ENCODE peak calls at places on chromosomes 7 and 10, in nine cellular contexts. One of them, this sample, is unnamed. For H3K9me3, the result is how much of the 10 kb centered on the place peaks cover.

GRCh38 chr7:24865994-24866615 is 108.8 kb upstream of the GSDME start:
- DNase-seq in esophagus squamous epithelium: no peak
- DNase-seq in IMR-90: no peak
- DNase-seq in ovary: no peak
- DNase-seq in transverse colon: no peak
- DNase-seq in H1: no peak
- DNase-seq in tibial nerve: no peak
- DNase-seq in uterus: no peak
- DNase-seq in HepG2: no peak
- DNase-seq in this sample: no peak

GRCh38 chr7:30923009-30923773 is 11.5 kb downstream of the AQP1 start:
- DNase-seq in esophagus squamous epithelium: no peak
- DNase-seq in IMR-90: no peak
- DNase-seq in ovary: peak
- DNase-seq in transverse colon: peak
- DNase-seq in H1: no peak
- DNase-seq in tibial nerve: peak
- DNase-seq in uterus: peak
- DNase-seq in HepG2: no peak
- DNase-seq in this sample: peak

GRCh38 chr7:157515342-157516041 is 178.7 kb downstream of the DNAJB6 start:
- DNase-seq in esophagus squamous epithelium: no peak
- DNase-seq in IMR-90: no peak
- DNase-seq in ovary: no peak
- DNase-seq in transverse colon: no peak
- DNase-seq in H1: no peak
- DNase-seq in tibial nerve: no peak
- DNase-seq in uterus: no peak
- DNase-seq in HepG2: no peak
- DNase-seq in this sample: no peak

GRCh38 chr7:85469446-85469970 is 282.7 kb upstream of the SEMA3D start:
- DNase-seq in esophagus squamous epithelium: no peak
- DNase-seq in IMR-90: peak
- DNase-seq in ovary: no peak
- DNase-seq in transverse colon: no peak
- DNase-seq in H1: no peak
- DNase-seq in tibial nerve: no peak
- DNase-seq in uterus: no peak
- DNase-seq in HepG2: no peak
- DNase-seq in this sample: no peak

GRCh38 chr10:19014034-19014433 is 34.6 kb upstream of the MALRD1 start:
- DNase-seq in esophagus squamous epithelium: no peak
- DNase-seq in IMR-90: peak
- DNase-seq in ovary: no peak
- DNase-seq in transverse colon: no peak
- DNase-seq in H1: no peak
- DNase-seq in tibial nerve: no peak
- DNase-seq in uterus: no peak
- DNase-seq in HepG2: no peak
- DNase-seq in this sample: no peak

GRCh38 chr10:24469993-24470392 is 253.7 kb downstream of the ARHGAP21 start:
- DNase-seq in esophagus squamous epithelium: no peak
- DNase-seq in IMR-90: no peak
- DNase-seq in ovary: no peak
- DNase-seq in transverse colon: peak
- DNase-seq in H1: no peak
- DNase-seq in tibial nerve: no peak
- DNase-seq in uterus: no peak
- DNase-seq in HepG2: no peak
- DNase-seq in this sample: peak

GRCh38 chr10:83606275-83606674 is 533.0 kb upstream of the GHITM start:
- DNase-seq in esophagus squamous epithelium: no peak
- DNase-seq in IMR-90: no peak
- DNase-seq in ovary: no peak
- DNase-seq in transverse colon: no peak
- DNase-seq in H1: no peak
- DNase-seq in tibial nerve: no peak
- DNase-seq in uterus: no peak
- DNase-seq in HepG2: no peak
- DNase-seq in this sample: no peak

GRCh38 chr7:24812313-24812945 is 55.2 kb upstream of the GSDME start:
- DNase-seq in esophagus squamous epithelium: no peak
- DNase-seq in IMR-90: peak
- DNase-seq in ovary: peak
- DNase-seq in transverse colon: peak
- DNase-seq in H1: no peak
- DNase-seq in tibial nerve: no peak
- DNase-seq in uterus: peak
- DNase-seq in HepG2: peak
- DNase-seq in this sample: peak

GRCh38 chr7:40221836-40222235 is 87.0 kb downstream of the SUGCT start:
- DNase-seq in esophagus squamous epithelium: no peak
- DNase-seq in IMR-90: peak
- DNase-seq in ovary: no peak
- DNase-seq in transverse colon: no peak
- DNase-seq in H1: no peak
- DNase-seq in tibial nerve: no peak
- DNase-seq in uterus: no peak
- DNase-seq in HepG2: no peak
- DNase-seq in this sample: no peak

GRCh38 chr7:107982918-107983389 is 20.0 kb downstream of the LAMB1 start:
- DNase-seq in esophagus squamous epithelium: no peak
- DNase-seq in IMR-90: peak
- DNase-seq in ovary: no peak
- DNase-seq in transverse colon: no peak
- DNase-seq in H1: no peak
- DNase-seq in tibial nerve: no peak
- DNase-seq in uterus: peak
- DNase-seq in HepG2: no peak
- DNase-seq in this sample: no peak

GRCh38 chr7:140646931-140647647 is 6.5 kb upstream of the DENND2A start:
- DNase-seq in esophagus squamous epithelium: no peak
- DNase-seq in IMR-90: peak
- DNase-seq in ovary: peak
- DNase-seq in transverse colon: peak
- DNase-seq in H1: no peak
- DNase-seq in tibial nerve: no peak
- DNase-seq in uterus: peak
- DNase-seq in HepG2: peak
- DNase-seq in this sample: peak

GRCh38 chr10:113335603-113336002 is 217.2 kb upstream of the HABP2 start:
- DNase-seq in esophagus squamous epithelium: no peak
- DNase-seq in IMR-90: peak
- DNase-seq in ovary: no peak
- DNase-seq in transverse colon: no peak
- DNase-seq in H1: no peak
- DNase-seq in tibial nerve: no peak
- DNase-seq in uterus: no peak
- DNase-seq in HepG2: no peak
- DNase-seq in this sample: no peak

GRCh38 chr10:100081075-100082001 is at the start of gene CPN1:
- DNase-seq in esophagus squamous epithelium: no peak
- DNase-seq in IMR-90: no peak
- DNase-seq in ovary: no peak
- DNase-seq in transverse colon: no peak
- DNase-seq in H1: no peak
- DNase-seq in tibial nerve: no peak
- DNase-seq in uterus: no peak
- DNase-seq in HepG2: no peak
- DNase-seq in this sample: no peak

GRCh38 chr7:4013793-4014192 is 668.3 kb upstream of the FOXK1 start:
- DNase-seq in esophagus squamous epithelium: no peak
- DNase-seq in IMR-90: no peak
- DNase-seq in ovary: no peak
- DNase-seq in transverse colon: no peak
- DNase-seq in H1: no peak
- DNase-seq in tibial nerve: no peak
- DNase-seq in uterus: no peak
- DNase-seq in HepG2: no peak
- DNase-seq in this sample: no peak

GRCh38 chr7:27210441-27211083 is 10.7 kb upstream of the HOXA13 start:
- DNase-seq in esophagus squamous epithelium: no peak
- DNase-seq in IMR-90: peak
- DNase-seq in ovary: no peak
- DNase-seq in transverse colon: peak
- DNase-seq in H1: no peak
- DNase-seq in tibial nerve: peak
- DNase-seq in uterus: no peak
- DNase-seq in HepG2: no peak
- DNase-seq in this sample: peak

GRCh38 chr7:149714910-149715471 is 58.4 kb downstream of the ZNF467 start:
- DNase-seq in esophagus squamous epithelium: no peak
- DNase-seq in IMR-90: peak
- DNase-seq in ovary: no peak
- DNase-seq in transverse colon: peak
- DNase-seq in H1: no peak
- DNase-seq in tibial nerve: no peak
- DNase-seq in uterus: peak
- DNase-seq in HepG2: no peak
- DNase-seq in this sample: peak
- TF ChIP-seq POLR2A in esophagus squamous epithelium: no peak
- TF ChIP-seq POLR2A in IMR-90: peak
- TF ChIP-seq POLR2A in ovary: no peak
- TF ChIP-seq POLR2A in transverse colon: no peak
- TF ChIP-seq POLR2A in H1: no peak
- TF ChIP-seq POLR2A in tibial nerve: no peak
- TF ChIP-seq POLR2A in uterus: no peak
- TF ChIP-seq POLR2A in HepG2: no peak
- TF ChIP-seq POLR2A in this sample: peak

DNA sequence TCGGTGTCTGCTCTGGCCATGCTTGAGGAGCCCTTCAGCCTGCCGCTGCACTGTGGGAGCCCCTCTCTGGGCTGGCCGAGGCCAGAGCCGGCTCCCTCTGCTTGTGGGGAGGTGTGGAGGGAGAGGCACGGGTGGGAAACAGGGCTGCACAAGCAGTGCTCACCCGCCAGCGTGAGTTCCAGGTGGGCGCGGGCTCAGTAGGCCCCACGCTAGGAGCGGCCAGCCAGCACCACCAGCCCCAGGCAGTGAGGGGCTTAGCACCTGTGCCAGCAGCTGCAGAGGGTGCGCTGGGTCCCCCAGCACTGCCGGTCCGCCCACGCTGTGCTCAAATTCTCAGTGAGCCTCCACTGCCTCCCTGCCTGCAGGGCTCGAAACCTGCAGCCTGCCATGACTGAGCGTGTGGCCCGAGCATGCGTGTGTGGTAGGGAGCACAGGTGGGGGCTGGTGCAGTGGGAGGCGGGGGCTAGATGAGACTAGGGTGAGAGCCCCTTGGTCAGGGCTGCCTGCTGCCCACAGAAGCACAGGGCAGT is 223.0 kb downstream of the ZNF248 start:
- DNase-seq in esophagus squamous epithelium: no peak
- DNase-seq in IMR-90: no peak
- DNase-seq in ovary: no peak
- DNase-seq in transverse colon: no peak
- DNase-seq in H1: no peak
- DNase-seq in tibial nerve: no peak
- DNase-seq in uterus: no peak
- DNase-seq in HepG2: no peak
- DNase-seq in this sample: no peak
- H3K9me3 ChIP-seq in esophagus squamous epithelium: under half
- H3K9me3 ChIP-seq in IMR-90: under half
- H3K9me3 ChIP-seq in ovary: under half
- H3K9me3 ChIP-seq in transverse colon: under half
- H3K9me3 ChIP-seq in H1: half or more
- H3K9me3 ChIP-seq in tibial nerve: under half
- H3K9me3 ChIP-seq in uterus: under half
- H3K9me3 ChIP-seq in HepG2: under half
- H3K9me3 ChIP-seq in this sample: under half

DNA sequence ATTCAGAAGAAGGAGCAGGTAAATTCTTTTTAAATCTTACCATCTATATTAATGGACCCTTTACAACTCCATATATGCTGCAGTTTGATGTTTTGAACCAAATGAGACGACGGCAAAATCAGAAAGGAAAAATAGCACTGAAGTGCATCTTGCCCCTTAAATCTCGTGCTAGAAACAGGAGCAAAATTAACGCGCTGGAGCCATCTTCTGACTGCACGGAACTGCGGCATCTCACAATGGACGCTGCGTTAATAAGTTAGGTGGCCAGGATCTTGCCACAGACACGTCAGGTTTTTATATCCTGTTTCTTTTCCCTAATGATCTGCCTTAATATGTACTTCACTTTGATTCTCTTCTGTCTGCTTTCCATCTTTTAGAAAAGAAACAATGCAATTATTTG is 354.5 kb downstream of the TFEC start:
- DNase-seq in esophagus squamous epithelium: no peak
- DNase-seq in IMR-90: peak
- DNase-seq in ovary: peak
- DNase-seq in transverse colon: peak
- DNase-seq in H1: no peak
- DNase-seq in tibial nerve: no peak
- DNase-seq in uterus: peak
- DNase-seq in HepG2: no peak
- DNase-seq in this sample: no peak
- TF ChIP-seq CTCF in esophagus squamous epithelium: no peak
- TF ChIP-seq CTCF in IMR-90: peak
- TF ChIP-seq CTCF in ovary: no peak
- TF ChIP-seq CTCF in transverse colon: no peak
- TF ChIP-seq CTCF in H1: peak
- TF ChIP-seq CTCF in tibial nerve: no peak
- TF ChIP-seq CTCF in uterus: no peak
- TF ChIP-seq CTCF in HepG2: peak
- TF ChIP-seq CTCF in this sample: no peak

GRCh38 chr7:143391462-143392404 is 10.6 kb downstream of the ZYX start:
- DNase-seq in esophagus squamous epithelium: no peak
- DNase-seq in IMR-90: peak
- DNase-seq in ovary: peak
- DNase-seq in transverse colon: peak
- DNase-seq in H1: no peak
- DNase-seq in tibial nerve: peak
- DNase-seq in uterus: peak
- DNase-seq in HepG2: no peak
- DNase-seq in this sample: no peak
- TF ChIP-seq POLR2A in esophagus squamous epithelium: no peak
- TF ChIP-seq POLR2A in IMR-90: no peak
- TF ChIP-seq POLR2A in ovary: no peak
- TF ChIP-seq POLR2A in transverse colon: peak
- TF ChIP-seq POLR2A in H1: no peak
- TF ChIP-seq POLR2A in tibial nerve: peak
- TF ChIP-seq POLR2A in uterus: peak
- TF ChIP-seq POLR2A in HepG2: no peak
- TF ChIP-seq POLR2A in this sample: no peak

DNA sequence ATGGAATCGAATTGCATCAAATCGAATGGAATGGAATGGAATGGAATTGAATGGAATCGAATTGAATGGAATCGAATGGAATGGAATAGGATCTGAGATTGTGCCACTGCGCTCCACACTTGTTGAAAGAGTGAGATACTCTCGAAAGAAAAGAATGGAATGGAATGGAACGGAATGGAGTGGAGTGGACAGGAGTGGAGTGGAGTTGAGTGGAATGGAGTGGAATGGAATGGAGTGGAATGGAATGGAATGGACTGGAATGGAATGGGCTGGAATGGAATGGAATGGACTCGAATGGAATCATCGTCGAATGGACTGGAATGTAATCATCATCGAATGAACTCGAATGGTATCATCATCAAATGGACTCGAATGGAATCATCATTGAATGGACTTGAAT is 38.0 kb downstream of the ZNF716 start:
- DNase-seq in esophagus squamous epithelium: no peak
- DNase-seq in IMR-90: no peak
- DNase-seq in ovary: no peak
- DNase-seq in transverse colon: no peak
- DNase-seq in H1: no peak
- DNase-seq in tibial nerve: no peak
- DNase-seq in uterus: no peak
- DNase-seq in HepG2: no peak
- DNase-seq in this sample: no peak
- H3K9me3 ChIP-seq in esophagus squamous epithelium: under half
- H3K9me3 ChIP-seq in IMR-90: under half
- H3K9me3 ChIP-seq in ovary: under half
- H3K9me3 ChIP-seq in transverse colon: under half
- H3K9me3 ChIP-seq in H1: half or more
- H3K9me3 ChIP-seq in tibial nerve: under half
- H3K9me3 ChIP-seq in uterus: under half
- H3K9me3 ChIP-seq in HepG2: half or more
- H3K9me3 ChIP-seq in this sample: under half